ENCODE peak calls at places on chromosomes 12 and 14, in eight cellular contexts. One of them, this sample, is unnamed.

GRCh38 chr12:51721281-51721940 is 127.1 kb downstream of the FIGNL2 start:
- DNase-seq in amniotic epithelial cell: peak; percentile 27
- DNase-seq in KBM-7: no peak
- DNase-seq in Kasumi-1: no peak
- DNase-seq in NCI-H460: peak; percentile 1
- DNase-seq in dorsolateral prefrontal cortex: peak; percentile 43
- DNase-seq in cardiac fibroblast: peak; percentile 48
- DNase-seq in MCF 10A: no peak
- DNase-seq in this sample: no peak

GRCh38 chr14:91573894-91574837 is 64.1 kb upstream of the PPP4R3A start:
- DNase-seq in amniotic epithelial cell: peak; percentile 1
- DNase-seq in KBM-7: peak; percentile 42
- DNase-seq in Kasumi-1: peak; percentile 35
- DNase-seq in NCI-H460: peak; percentile 22
- DNase-seq in dorsolateral prefrontal cortex: peak; percentile 71
- DNase-seq in cardiac fibroblast: peak; percentile 48
- DNase-seq in MCF 10A: peak; percentile 77
- DNase-seq in this sample: peak; percentile 63

GRCh38 chr12:2332266-2332665 is 279.5 kb downstream of the CACNA1C start:
- DNase-seq in amniotic epithelial cell: no peak
- DNase-seq in KBM-7: no peak
- DNase-seq in Kasumi-1: no peak
- DNase-seq in NCI-H460: no peak
- DNase-seq in dorsolateral prefrontal cortex: no peak
- DNase-seq in cardiac fibroblast: peak; percentile 21
- DNase-seq in MCF 10A: no peak
- DNase-seq in this sample: no peak

GRCh38 chr12:84994436-84994835 is 41.6 kb downstream of the TSPAN19 start:
- DNase-seq in amniotic epithelial cell: peak; percentile 34
- DNase-seq in KBM-7: no peak
- DNase-seq in Kasumi-1: no peak
- DNase-seq in NCI-H460: no peak
- DNase-seq in dorsolateral prefrontal cortex: no peak
- DNase-seq in cardiac fibroblast: no peak
- DNase-seq in MCF 10A: no peak
- DNase-seq in this sample: no peak

GRCh38 chr14:94079891-94080605 is 954 bp downstream of the DDX24 start:
- DNase-seq in amniotic epithelial cell: no peak
- DNase-seq in KBM-7: peak; percentile 24
- DNase-seq in Kasumi-1: peak; percentile 16
- DNase-seq in NCI-H460: no peak
- DNase-seq in dorsolateral prefrontal cortex: no peak
- DNase-seq in cardiac fibroblast: no peak
- DNase-seq in MCF 10A: no peak
- DNase-seq in this sample: no peak

GRCh38 chr12:55935742-55936151 is 4.8 kb downstream of the DGKA start:
- DNase-seq in amniotic epithelial cell: no peak
- DNase-seq in KBM-7: no peak
- DNase-seq in Kasumi-1: no peak
- DNase-seq in NCI-H460: no peak
- DNase-seq in dorsolateral prefrontal cortex: no peak
- DNase-seq in cardiac fibroblast: no peak
- DNase-seq in MCF 10A: no peak
- DNase-seq in this sample: no peak

GRCh38 chr12:76379261-76379660 is 31.0 kb upstream of the BBS10 start:
- DNase-seq in amniotic epithelial cell: no peak
- DNase-seq in KBM-7: no peak
- DNase-seq in Kasumi-1: no peak
- DNase-seq in NCI-H460: no peak
- DNase-seq in dorsolateral prefrontal cortex: no peak
- DNase-seq in cardiac fibroblast: no peak
- DNase-seq in MCF 10A: no peak
- DNase-seq in this sample: no peak

GRCh38 chr12:65533177-65533883 is 254.8 kb downstream of the MSRB3 start:
- DNase-seq in amniotic epithelial cell: peak; percentile 73
- DNase-seq in KBM-7: peak; percentile 54
- DNase-seq in Kasumi-1: no peak
- DNase-seq in NCI-H460: no peak
- DNase-seq in dorsolateral prefrontal cortex: no peak
- DNase-seq in cardiac fibroblast: peak; percentile 69
- DNase-seq in MCF 10A: peak; percentile 18
- DNase-seq in this sample: no peak

GRCh38 chr12:102551186-102551585 is 70.8 kb upstream of the IGF1 start:
- DNase-seq in amniotic epithelial cell: no peak
- DNase-seq in KBM-7: no peak
- DNase-seq in Kasumi-1: no peak
- DNase-seq in NCI-H460: no peak
- DNase-seq in dorsolateral prefrontal cortex: no peak
- DNase-seq in cardiac fibroblast: no peak
- DNase-seq in MCF 10A: no peak
- DNase-seq in this sample: no peak

This sample was measured in SW 1271.